ENCODE peak calls at places on chromosome 19, in nine cellular contexts. One of them, this sample, is unnamed.

GRCh38 chr19:55257461-55258411 is 1.1 kb downstream of the PPP6R1 start:
- DNase-seq in fibroblast of lung: no peak
- DNase-seq in glutamatergic neuron: peak
- DNase-seq in pancreas: no peak
- DNase-seq in IMR-90: peak
- DNase-seq in GM20000: no peak
- DNase-seq in neural crest cell: no peak
- DNase-seq in psoas muscle: no peak
- DNase-seq in colonic mucosa: peak
- DNase-seq in this sample: no peak

GRCh38 chr19:53977991-53978731 is 13.3 kb upstream of the CACNG6 start:
- DNase-seq in fibroblast of lung: peak
- DNase-seq in glutamatergic neuron: peak
- DNase-seq in pancreas: peak
- DNase-seq in IMR-90: peak
- DNase-seq in GM20000: no peak
- DNase-seq in neural crest cell: peak
- DNase-seq in psoas muscle: peak
- DNase-seq in colonic mucosa: no peak
- DNase-seq in this sample: peak

GRCh38 chr19:47272448-47273312 is 2.0 kb upstream of the INAFM1 start:
- DNase-seq in fibroblast of lung: peak
- DNase-seq in glutamatergic neuron: no peak
- DNase-seq in pancreas: no peak
- DNase-seq in IMR-90: no peak
- DNase-seq in GM20000: no peak
- DNase-seq in neural crest cell: no peak
- DNase-seq in psoas muscle: peak
- DNase-seq in colonic mucosa: peak
- DNase-seq in this sample: no peak

GRCh38 chr19:40588110-40588854 is 11.6 kb downstream of the SHKBP1 start:
- DNase-seq in fibroblast of lung: peak
- DNase-seq in glutamatergic neuron: no peak
- DNase-seq in pancreas: no peak
- DNase-seq in IMR-90: no peak
- DNase-seq in GM20000: no peak
- DNase-seq in neural crest cell: no peak
- DNase-seq in psoas muscle: no peak
- DNase-seq in colonic mucosa: no peak
- DNase-seq in this sample: no peak

GRCh38 chr19:42206871-42207755 is 10.4 kb downstream of the DEDD2 start:
- DNase-seq in fibroblast of lung: no peak
- DNase-seq in glutamatergic neuron: no peak
- DNase-seq in pancreas: no peak
- DNase-seq in IMR-90: peak
- DNase-seq in GM20000: no peak
- DNase-seq in neural crest cell: no peak
- DNase-seq in psoas muscle: no peak
- DNase-seq in colonic mucosa: peak
- DNase-seq in this sample: peak

GRCh38 chr19:10517361-10517759 is at the start of gene S1PR5:
- DNase-seq in fibroblast of lung: no peak
- DNase-seq in glutamatergic neuron: peak
- DNase-seq in pancreas: peak
- DNase-seq in IMR-90: no peak
- DNase-seq in GM20000: no peak
- DNase-seq in neural crest cell: no peak
- DNase-seq in psoas muscle: no peak
- DNase-seq in colonic mucosa: no peak
- DNase-seq in this sample: no peak

GRCh38 chr19:46211201-46211881 is 18.2 kb upstream of the IGFL1 start:
- DNase-seq in fibroblast of lung: no peak
- DNase-seq in glutamatergic neuron: no peak
- DNase-seq in pancreas: peak
- DNase-seq in IMR-90: no peak
- DNase-seq in GM20000: no peak
- DNase-seq in neural crest cell: no peak
- DNase-seq in psoas muscle: peak
- DNase-seq in colonic mucosa: no peak
- DNase-seq in this sample: no peak

GRCh38 chr19:48372904-48373303 is 8.7 kb downstream of the SYNGR4 start:
- DNase-seq in fibroblast of lung: no peak
- DNase-seq in glutamatergic neuron: no peak
- DNase-seq in pancreas: no peak
- DNase-seq in IMR-90: no peak
- DNase-seq in GM20000: no peak
- DNase-seq in neural crest cell: no peak
- DNase-seq in psoas muscle: no peak
- DNase-seq in colonic mucosa: peak
- DNase-seq in this sample: no peak

GRCh38 chr19:42516771-42517170 is 11.5 kb downstream of the CEACAM1 start:
- DNase-seq in fibroblast of lung: no peak
- DNase-seq in glutamatergic neuron: no peak
- DNase-seq in pancreas: no peak
- DNase-seq in IMR-90: no peak
- DNase-seq in GM20000: no peak
- DNase-seq in neural crest cell: no peak
- DNase-seq in psoas muscle: no peak
- DNase-seq in colonic mucosa: no peak
- DNase-seq in this sample: no peak

GRCh38 chr19:7104783-7105447 is 35.4 kb downstream of the ZNF557 start:
- DNase-seq in fibroblast of lung: no peak
- DNase-seq in glutamatergic neuron: no peak
- DNase-seq in pancreas: no peak
- DNase-seq in IMR-90: no peak
- DNase-seq in GM20000: no peak
- DNase-seq in neural crest cell: no peak
- DNase-seq in psoas muscle: no peak
- DNase-seq in colonic mucosa: no peak
- DNase-seq in this sample: no peak

GRCh38 chr19:49059056-49059455 is 1.5 kb upstream of the CGB7 start:
- DNase-seq in fibroblast of lung: no peak
- DNase-seq in glutamatergic neuron: no peak
- DNase-seq in pancreas: no peak
- DNase-seq in IMR-90: no peak
- DNase-seq in GM20000: peak
- DNase-seq in neural crest cell: no peak
- DNase-seq in psoas muscle: no peak
- DNase-seq in colonic mucosa: no peak
- DNase-seq in this sample: no peak

GRCh38 chr19:17659996-17660395 is 28.2 kb downstream of the UNC13A start:
- DNase-seq in fibroblast of lung: no peak
- DNase-seq in glutamatergic neuron: no peak
- DNase-seq in pancreas: no peak
- DNase-seq in IMR-90: no peak
- DNase-seq in GM20000: no peak
- DNase-seq in neural crest cell: no peak
- DNase-seq in psoas muscle: no peak
- DNase-seq in colonic mucosa: no peak
- DNase-seq in this sample: no peak

GRCh38 chr19:52492991-52493470 is 34.4 kb upstream of the ZNF808 start:
- DNase-seq in fibroblast of lung: no peak
- DNase-seq in glutamatergic neuron: peak
- DNase-seq in pancreas: no peak
- DNase-seq in IMR-90: no peak
- DNase-seq in GM20000: no peak
- DNase-seq in neural crest cell: peak
- DNase-seq in psoas muscle: no peak
- DNase-seq in colonic mucosa: no peak
- DNase-seq in this sample: no peak

GRCh38 chr19:57632987-57633831 is at the start of gene ZNF211:
- DNase-seq in fibroblast of lung: peak
- DNase-seq in glutamatergic neuron: peak
- DNase-seq in pancreas: peak
- DNase-seq in IMR-90: peak
- DNase-seq in GM20000: peak
- DNase-seq in neural crest cell: peak
- DNase-seq in psoas muscle: peak
- DNase-seq in colonic mucosa: peak
- DNase-seq in this sample: peak
- TF ChIP-seq CTCF in fibroblast of lung: no peak
- TF ChIP-seq CTCF in glutamatergic neuron: no peak
- TF ChIP-seq CTCF in pancreas: no peak
- TF ChIP-seq CTCF in IMR-90: peak
- TF ChIP-seq CTCF in GM20000: no peak
- TF ChIP-seq CTCF in neural crest cell: no peak
- TF ChIP-seq CTCF in psoas muscle: no peak
- TF ChIP-seq CTCF in colonic mucosa: no peak
- TF ChIP-seq CTCF in this sample: no peak

GRCh38 chr19:5687360-5688198 is 2.5 kb upstream of the RPL36 start:
- DNase-seq in fibroblast of lung: no peak
- DNase-seq in glutamatergic neuron: no peak
- DNase-seq in pancreas: no peak
- DNase-seq in IMR-90: no peak
- DNase-seq in GM20000: no peak
- DNase-seq in neural crest cell: no peak
- DNase-seq in psoas muscle: no peak
- DNase-seq in colonic mucosa: no peak
- DNase-seq in this sample: no peak
- TF ChIP-seq CTCF in fibroblast of lung: no peak
- TF ChIP-seq CTCF in glutamatergic neuron: peak
- TF ChIP-seq CTCF in pancreas: no peak
- TF ChIP-seq CTCF in IMR-90: no peak
- TF ChIP-seq CTCF in GM20000: no peak
- TF ChIP-seq CTCF in neural crest cell: peak
- TF ChIP-seq CTCF in psoas muscle: no peak
- TF ChIP-seq CTCF in colonic mucosa: no peak
- TF ChIP-seq CTCF in this sample: peak

DNA sequence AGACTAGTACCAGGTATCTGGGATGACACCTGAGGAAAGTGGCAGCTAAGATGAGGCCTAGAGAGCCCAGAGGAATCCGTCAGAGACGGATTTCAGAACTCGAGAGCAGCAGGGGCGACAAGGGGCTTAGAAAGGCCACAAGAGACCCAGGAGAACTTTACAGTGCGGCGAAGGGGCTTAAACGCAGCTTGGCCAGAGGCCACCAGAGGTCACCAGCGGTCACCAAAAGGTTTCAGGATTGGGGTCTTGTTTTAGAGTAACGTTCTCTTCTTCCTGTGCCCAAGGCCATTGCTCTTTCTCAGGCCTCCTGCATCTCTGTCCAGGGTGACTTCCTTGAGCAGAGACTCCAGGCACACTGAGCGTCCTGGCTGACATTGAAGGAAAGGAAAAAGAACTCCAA is 2.2 kb downstream of the ZSCAN22 start:
- DNase-seq in fibroblast of lung: no peak
- DNase-seq in glutamatergic neuron: peak
- DNase-seq in pancreas: no peak
- DNase-seq in IMR-90: no peak
- DNase-seq in GM20000: no peak
- DNase-seq in neural crest cell: peak
- DNase-seq in psoas muscle: no peak
- DNase-seq in colonic mucosa: no peak
- DNase-seq in this sample: no peak
- TF ChIP-seq CTCF in fibroblast of lung: no peak
- TF ChIP-seq CTCF in glutamatergic neuron: peak
- TF ChIP-seq CTCF in pancreas: no peak
- TF ChIP-seq CTCF in IMR-90: no peak
- TF ChIP-seq CTCF in GM20000: no peak
- TF ChIP-seq CTCF in neural crest cell: peak
- TF ChIP-seq CTCF in psoas muscle: no peak
- TF ChIP-seq CTCF in colonic mucosa: no peak
- TF ChIP-seq CTCF in this sample: no peak

DNA sequence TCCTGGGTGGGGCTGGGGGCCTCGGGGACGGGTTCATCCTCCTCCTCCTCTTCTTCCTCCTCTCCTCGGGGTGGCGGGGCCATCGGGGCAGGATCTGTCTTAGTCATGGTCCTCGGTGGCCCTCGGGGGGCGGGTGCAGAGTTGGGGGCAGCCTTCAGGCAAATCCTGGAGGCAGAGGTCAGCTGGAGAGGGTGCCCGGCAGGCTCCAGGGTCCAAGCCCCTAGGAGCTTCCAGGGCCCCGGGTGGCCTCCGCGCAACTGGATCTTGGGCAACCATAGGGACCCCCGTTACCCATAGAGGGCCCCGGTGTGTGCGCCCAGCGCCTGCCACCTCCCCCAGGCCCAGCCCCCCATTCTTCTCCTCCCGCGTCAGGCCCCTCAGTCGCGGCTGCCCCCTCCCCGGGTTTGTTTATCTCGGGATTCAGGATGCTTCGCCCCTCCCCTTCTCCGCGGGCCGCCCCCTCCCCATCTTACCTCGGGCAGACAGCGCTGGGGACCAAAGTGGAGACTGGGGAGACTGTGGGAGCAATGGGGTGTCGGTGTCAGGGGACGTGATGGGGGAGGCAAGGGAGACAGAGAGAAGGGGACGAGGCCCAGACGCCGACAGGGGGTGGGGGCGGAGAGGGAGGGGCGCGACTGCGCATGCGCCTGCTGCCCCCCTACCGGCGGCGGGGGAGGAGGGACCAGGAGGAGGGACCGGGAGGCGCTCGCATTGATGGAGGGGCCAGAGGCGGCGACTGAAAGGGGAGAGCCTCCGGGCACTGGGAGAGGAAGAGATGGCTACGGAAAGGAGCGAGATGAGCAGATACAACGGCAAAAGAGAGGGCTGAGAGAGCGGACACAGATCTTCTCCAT is at the start of gene CLIP3:
- DNase-seq in fibroblast of lung: peak
- DNase-seq in glutamatergic neuron: peak
- DNase-seq in pancreas: no peak
- DNase-seq in IMR-90: peak
- DNase-seq in GM20000: peak
- DNase-seq in neural crest cell: peak
- DNase-seq in psoas muscle: peak
- DNase-seq in colonic mucosa: peak
- DNase-seq in this sample: peak
- TF ChIP-seq CTCF in fibroblast of lung: no peak
- TF ChIP-seq CTCF in glutamatergic neuron: peak
- TF ChIP-seq CTCF in pancreas: no peak
- TF ChIP-seq CTCF in IMR-90: no peak
- TF ChIP-seq CTCF in GM20000: no peak
- TF ChIP-seq CTCF in neural crest cell: no peak
- TF ChIP-seq CTCF in psoas muscle: no peak
- TF ChIP-seq CTCF in colonic mucosa: no peak
- TF ChIP-seq CTCF in this sample: peak

GRCh38 chr19:13033244-13033643 is 38.0 kb downstream of the NFIX start:
- DNase-seq in fibroblast of lung: no peak
- DNase-seq in glutamatergic neuron: no peak
- DNase-seq in pancreas: no peak
- DNase-seq in IMR-90: no peak
- DNase-seq in GM20000: no peak
- DNase-seq in neural crest cell: no peak
- DNase-seq in psoas muscle: no peak
- DNase-seq in colonic mucosa: no peak
- DNase-seq in this sample: no peak
- TF ChIP-seq CTCF in fibroblast of lung: peak
- TF ChIP-seq CTCF in glutamatergic neuron: no peak
- TF ChIP-seq CTCF in pancreas: no peak
- TF ChIP-seq CTCF in IMR-90: peak
- TF ChIP-seq CTCF in GM20000: no peak
- TF ChIP-seq CTCF in neural crest cell: no peak
- TF ChIP-seq CTCF in psoas muscle: no peak
- TF ChIP-seq CTCF in colonic mucosa: no peak
- TF ChIP-seq CTCF in this sample: peak

DNA sequence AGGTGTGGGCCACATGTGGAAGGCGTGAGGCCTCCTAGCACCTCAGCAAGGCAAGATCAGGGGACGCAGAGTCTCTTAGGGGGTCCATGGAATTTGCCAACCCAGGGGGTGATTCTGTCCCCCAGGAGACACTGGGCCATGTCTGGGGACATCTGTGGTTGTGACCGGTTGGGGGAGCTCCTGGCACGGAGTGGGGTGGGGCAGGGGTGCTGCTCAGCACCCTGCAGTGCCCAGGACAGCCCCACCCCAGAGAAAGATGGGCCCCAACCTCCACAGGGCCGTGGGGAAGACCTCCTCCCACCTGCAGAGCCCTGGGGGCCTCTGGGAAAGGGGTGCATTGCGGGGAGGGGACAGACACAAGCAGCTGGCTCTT is 4.0 kb downstream of the MKNK2 start:
- DNase-seq in fibroblast of lung: no peak
- DNase-seq in glutamatergic neuron: no peak
- DNase-seq in pancreas: no peak
- DNase-seq in IMR-90: no peak
- DNase-seq in GM20000: no peak
- DNase-seq in neural crest cell: no peak
- DNase-seq in psoas muscle: no peak
- DNase-seq in colonic mucosa: no peak
- DNase-seq in this sample: no peak
- TF ChIP-seq CTCF in fibroblast of lung: no peak
- TF ChIP-seq CTCF in glutamatergic neuron: no peak
- TF ChIP-seq CTCF in pancreas: no peak
- TF ChIP-seq CTCF in IMR-90: no peak
- TF ChIP-seq CTCF in GM20000: no peak
- TF ChIP-seq CTCF in neural crest cell: no peak
- TF ChIP-seq CTCF in psoas muscle: no peak
- TF ChIP-seq CTCF in colonic mucosa: no peak
- TF ChIP-seq CTCF in this sample: no peak

This sample was measured in HFFc6.